ENCODE peak calls at places on chromosome 3, in six cellular contexts. M is prostate gland, H is esophagus squamous epithelium, T is endothelial cell of umbilical vein, Y is ovary, J is transverse colon. R is an unnamed sample.

GRCh38 chr3:14457999-14458398 is 55.6 kb downstream of the SLC6A6 start:
- DNase-seq in M (no peak), H (no peak), T (no peak), Y (no peak), J (no peak), R (no peak)

GRCh38 chr3:21979706-21980105 is 228.7 kb upstream of the ZNF385D start:
- DNase-seq in M (no peak), H (no peak), T (no peak), Y (no peak), J (no peak), R (no peak)

GRCh38 chr3:31610700-31611275 is 78.1 kb downstream of the STT3B start:
- DNase-seq in M (peak; percentile 13), H (no peak), T (peak; percentile 70), Y (no peak), J (no peak), R (no peak)

GRCh38 chr3:43531835-43532234 is 90.0 kb downstream of the ANO10 start:
- DNase-seq in M (no peak), H (no peak), T (peak; percentile 23), Y (no peak), J (no peak), R (no peak)

GRCh38 chr3:130420466-130420865 is 75.0 kb downstream of the COL6A5 start:
- DNase-seq in M (no peak), H (no peak), T (no peak), Y (no peak), J (no peak), R (no peak)

GRCh38 chr3:141795719-141796435 is 32.7 kb downstream of the GRK7 start:
- DNase-seq in M (peak; percentile 13), H (no peak), T (no peak), Y (no peak), J (peak; percentile 42), R (peak; percentile 19)

GRCh38 chr3:38368238-38368637 is 21.7 kb downstream of the XYLB start:
- DNase-seq in M (no peak), H (no peak), T (no peak), Y (no peak), J (no peak), R (no peak)

GRCh38 chr3:158918008-158918407 is 116.2 kb downstream of the MFSD1 start:
- DNase-seq in M (no peak), H (no peak), T (peak; percentile 83), Y (no peak), J (peak; percentile 24), R (no peak)

GRCh38 chr3:27253831-27254230 is 115.4 kb downstream of the NEK10 start:
- DNase-seq in M (peak; percentile 5), H (no peak), T (peak; percentile 46), Y (no peak), J (peak; percentile 38), R (no peak)

DNA sequence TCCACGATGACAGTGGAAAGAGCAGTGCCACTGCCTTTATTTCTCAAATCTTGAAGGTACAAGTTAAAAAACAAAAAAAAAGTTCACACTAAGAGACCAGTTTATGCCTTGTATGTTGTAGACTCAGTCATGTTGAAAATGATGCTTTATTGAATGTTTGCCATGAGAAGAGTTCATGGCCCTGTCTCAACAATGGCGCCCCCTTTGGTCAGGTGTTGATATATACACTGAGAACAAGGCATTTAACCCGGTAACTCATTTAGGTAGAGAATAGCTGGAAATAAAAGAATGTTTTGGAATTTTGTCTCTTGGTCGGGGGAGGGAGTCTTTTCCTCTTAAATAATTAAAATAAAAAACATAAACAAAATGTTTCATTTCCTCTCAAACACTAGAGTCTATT is 145.6 kb upstream of the SLC2A2 start:
- DNase-seq in M (no peak), H (no peak), T (no peak), Y (no peak), J (no peak), R (no peak)
- TF ChIP-seq CTCF in M (no peak), H (no peak), T (no peak), Y (no peak), J (no peak), R (peak; percentile 18)

GRCh38 chr3:187738089-187738399 is 7.2 kb downstream of the BCL6 start:
- DNase-seq in M (no peak), H (no peak), T (no peak), Y (no peak), J (no peak), R (no peak)

GRCh38 chr3:187739125-187739560 is 6.1 kb downstream of the BCL6 start:
- DNase-seq in M (no peak), H (no peak), T (no peak), Y (no peak), J (no peak), R (no peak)

GRCh38 chr3:187739561-187740445 is 5.5 kb downstream of the BCL6 start:
- DNase-seq in M (peak; percentile 89), H (peak; percentile 34), T (peak; percentile 90), Y (peak; percentile 87), J (peak; percentile 83), R (peak; percentile 83)

GRCh38 chr3:187737401-187738088 is 7.7 kb downstream of the BCL6 start:
- DNase-seq in M (peak; percentile 72), H (no peak), T (peak; percentile 79), Y (peak; percentile 79), J (peak; percentile 77), R (peak; percentile 72)

GRCh38 chr3:187738400-187739124 is 6.7 kb downstream of the BCL6 start:
- DNase-seq in M (peak; percentile 87), H (peak; percentile 39), T (peak; percentile 87), Y (peak; percentile 93), J (peak; percentile 90), R (peak; percentile 92)
- TF ChIP-seq POLR2A in M (no peak), H (no peak), T (no peak), Y (peak; percentile 36), J (peak; percentile 31), R (peak; percentile 54)

GRCh38 chr3:128380295-128380694 is 86.4 kb downstream of the DNAJB8 start:
- DNase-seq in M (no peak), H (no peak), T (no peak), Y (no peak), J (no peak), R (no peak)

GRCh38 chr3:128380719-128381118 is 86.0 kb downstream of the DNAJB8 start:
- DNase-seq in M (no peak), H (no peak), T (no peak), Y (no peak), J (no peak), R (no peak)

GRCh38 chr3:128381609-128382008 is 85.1 kb downstream of the DNAJB8 start:
- DNase-seq in M (no peak), H (no peak), T (no peak), Y (no peak), J (no peak), R (no peak)

GRCh38 chr3:128378631-128379347 is 87.9 kb downstream of the DNAJB8 start:
- DNase-seq in M (peak; percentile 89), H (no peak), T (no peak), Y (no peak), J (no peak), R (peak; percentile 79)

GRCh38 chr3:128379768-128380167 is 86.9 kb downstream of the DNAJB8 start:
- DNase-seq in M (no peak), H (no peak), T (no peak), Y (no peak), J (no peak), R (no peak)
- TF ChIP-seq CTCF in M (no peak), H (no peak), T (no peak), Y (no peak), J (no peak), R (no peak)

GRCh38 chr3:9396632-9397330 is 634 bp upstream of the SETD5 start:
- DNase-seq in M (peak; percentile 98), H (peak; percentile 99), T (peak; percentile 99), Y (peak; percentile 99), J (peak; percentile 98), R (peak; percentile 99)

GRCh38 chr3:9399746-9400145 is 2.3 kb downstream of the SETD5 start:
- DNase-seq in M (peak; percentile 72), H (no peak), T (peak; percentile 81), Y (peak; percentile 76), J (peak; percentile 72), R (peak; percentile 95)

GRCh38 chr3:9397331-9397910 is at the start of gene SETD5:
- DNase-seq in M (peak; percentile 98), H (peak; percentile 94), T (peak; percentile 96), Y (peak; percentile 99), J (peak; percentile 99), R (peak; percentile 98)

GRCh38 chr3:9398715-9399708 is 1.6 kb downstream of the SETD5 start:
- DNase-seq in M (peak; percentile 34), H (no peak), T (peak; percentile 65), Y (no peak), J (no peak), R (peak; percentile 52)

DNA sequence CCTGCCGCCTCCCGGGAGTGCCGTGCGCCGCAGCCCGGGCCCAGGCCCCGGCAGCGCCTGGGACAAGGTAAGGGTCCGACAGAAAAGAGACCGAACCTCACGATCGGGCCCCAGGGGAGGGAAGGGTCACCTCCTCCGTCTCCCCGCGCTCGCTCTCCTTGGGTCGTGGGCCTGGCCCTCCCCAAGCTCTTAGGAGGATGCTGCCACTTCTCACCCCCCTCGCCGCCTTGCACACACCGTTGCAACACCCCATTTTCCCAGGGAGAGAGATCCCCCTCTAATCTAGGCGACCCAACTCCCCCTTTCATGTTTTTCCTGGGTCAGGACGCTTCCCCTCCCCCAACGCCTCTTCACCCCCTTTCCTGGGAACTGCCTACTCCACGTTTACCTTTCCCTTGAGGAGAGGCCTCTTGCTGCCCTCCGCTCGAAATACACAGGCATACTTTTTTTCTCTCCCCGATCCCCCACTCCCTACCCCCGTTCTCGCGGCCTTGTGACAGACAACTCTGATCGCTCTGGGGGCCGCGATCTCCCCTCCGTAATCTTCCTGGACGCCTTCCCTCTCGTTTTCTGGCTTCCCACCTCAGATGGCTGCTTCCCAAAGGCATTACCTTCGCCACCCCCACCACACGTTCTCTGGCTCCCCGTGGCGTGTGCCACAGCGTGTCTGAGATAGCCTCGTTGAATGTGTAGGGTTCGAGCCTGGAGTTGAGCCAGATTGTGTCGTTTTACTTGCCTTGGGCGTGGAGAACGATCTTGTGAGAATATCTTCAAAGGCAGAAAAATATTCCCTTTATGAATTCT is 698 bp downstream of the SETD5 start:
- DNase-seq in M (peak; percentile 51), H (no peak), T (no peak), Y (peak; percentile 70), J (peak; percentile 56), R (peak; percentile 77)
- TF ChIP-seq POLR2A in M (no peak), H (no peak), T (no peak), Y (no peak), J (no peak), R (no peak)